ENCODE peak calls at places on chromosome 6, in nine cellular contexts. Q is AG10803, H is anterior cingulate cortex, G is foreskin keratinocyte, W is NCI-H1694, Z is HEK293T, C is T-helper 2 cell, B is HT-29, E is substantia nigra. X is an unnamed sample.

GRCh38 chr6:157648561-157648960 is 174.5 kb upstream of the SNX9 start:
- DNase-seq in Q (no peak), H (no peak), G (peak), W (no peak), Z (no peak), C (no peak), B (no peak), E (no peak), X (no peak)

GRCh38 chr6:66771626-66772025 is 1064.6 kb upstream of the EYS start:
- DNase-seq in Q (no peak), H (no peak), G (peak), W (no peak), Z (no peak), C (no peak), B (no peak), E (no peak), X (no peak)

GRCh38 chr6:87115402-87116135 is 20.7 kb upstream of the CGA start:
- DNase-seq in Q (no peak), H (no peak), G (no peak), W (no peak), Z (no peak), C (no peak), B (no peak), E (no peak), X (no peak)

GRCh38 chr6:116631379-116631990 is 15.2 kb downstream of the RSPH4A start:
- DNase-seq in Q (no peak), H (no peak), G (no peak), W (no peak), Z (no peak), C (no peak), B (no peak), E (no peak), X (no peak)

GRCh38 chr6:37004044-37004984 is 1.1 kb upstream of the FGD2 start:
- DNase-seq in Q (no peak), H (no peak), G (no peak), W (no peak), Z (no peak), C (no peak), B (no peak), E (no peak), X (no peak)

GRCh38 chr6:121849477-121849876 is 414.0 kb downstream of the GJA1 start:
- DNase-seq in Q (peak), H (no peak), G (peak), W (peak), Z (peak), C (no peak), B (peak), E (no peak), X (peak)

GRCh38 chr6:31588871-31589650 is 3.0 kb downstream of the LST1 start:
- DNase-seq in Q (peak), H (no peak), G (no peak), W (no peak), Z (no peak), C (no peak), B (no peak), E (no peak), X (peak)

GRCh38 chr6:32154514-32155161 is 697 bp downstream of the PPT2 start:
- DNase-seq in Q (peak), H (peak), G (peak), W (peak), Z (peak), C (peak), B (peak), E (peak), X (peak)

GRCh38 chr6:96948631-96949030 is 24.1 kb downstream of the KLHL32 start:
- DNase-seq in Q (no peak), H (no peak), G (no peak), W (no peak), Z (no peak), C (no peak), B (no peak), E (no peak), X (no peak)

GRCh38 chr6:118735320-118735719 is 83.9 kb upstream of the CEP85L start:
- DNase-seq in Q (no peak), H (no peak), G (no peak), W (no peak), Z (peak), C (no peak), B (no peak), E (no peak), X (peak)

GRCh38 chr6:21595951-21596378 is 2.4 kb downstream of the SOX4 start:
- DNase-seq in Q (no peak), H (no peak), G (no peak), W (no peak), Z (no peak), C (no peak), B (peak), E (peak), X (peak)

GRCh38 chr6:25022140-25022553 is 86.4 kb upstream of the RIPOR2 start:
- DNase-seq in Q (peak), H (no peak), G (peak), W (no peak), Z (no peak), C (no peak), B (no peak), E (no peak), X (peak)

GRCh38 chr6:152605342-152605741 is 31.8 kb downstream of the SYNE1 start:
- DNase-seq in Q (peak), H (no peak), G (no peak), W (no peak), Z (no peak), C (no peak), B (no peak), E (no peak), X (no peak)

GRCh38 chr6:44645276-44645675 is 257.8 kb downstream of the CDC5L start:
- DNase-seq in Q (no peak), H (no peak), G (no peak), W (no peak), Z (peak), C (no peak), B (peak), E (no peak), X (peak)

GRCh38 chr6:126773122-126773805 is 345.2 kb upstream of the RSPO3 start:
- DNase-seq in Q (peak), H (no peak), G (no peak), W (no peak), Z (no peak), C (no peak), B (no peak), E (no peak), X (no peak)

GRCh38 chr6:111482236-111482958 is 621 bp downstream of the REV3L start:
- DNase-seq in Q (peak), H (peak), G (peak), W (no peak), Z (no peak), C (peak), B (peak), E (peak), X (no peak)

GRCh38 chr6:156747715-156748114 is 29.5 kb upstream of the ARID1B start:
- DNase-seq in Q (no peak), H (no peak), G (no peak), W (no peak), Z (no peak), C (no peak), B (no peak), E (no peak), X (no peak)

GRCh38 chr6:85285146-85285545 is 164.7 kb upstream of the NT5E start:
- DNase-seq in Q (no peak), H (no peak), G (no peak), W (no peak), Z (no peak), C (no peak), B (no peak), E (no peak), X (no peak)

GRCh38 chr6:26312501-26313390 is 52.3 kb upstream of the BTN3A2 start:
- DNase-seq in Q (peak), H (peak), G (peak), W (peak), Z (no peak), C (peak), B (peak), E (peak), X (peak)

GRCh38 chr6:53398541-53399344 is 50.0 kb upstream of the ELOVL5 start:
- DNase-seq in Q (no peak), H (no peak), G (peak), W (no peak), Z (no peak), C (no peak), B (no peak), E (no peak), X (no peak)

GRCh38 chr6:36334832-36335459 is 1.7 kb downstream of the BNIP5 start:
- DNase-seq in Q (no peak), H (no peak), G (no peak), W (no peak), Z (no peak), C (no peak), B (peak), E (no peak), X (no peak)

GRCh38 chr6:12890171-12890790 is 173.7 kb downstream of the PHACTR1 start:
- DNase-seq in Q (no peak), H (no peak), G (no peak), W (no peak), Z (no peak), C (no peak), B (peak), E (no peak), X (peak)

GRCh38 chr6:75450903-75451302 is 42.7 kb downstream of the FILIP1 start:
- DNase-seq in Q (no peak), H (no peak), G (no peak), W (no peak), Z (no peak), C (no peak), B (no peak), E (no peak), X (no peak)

GRCh38 chr6:148885154-148885870 is 138.5 kb downstream of the UST start:
- DNase-seq in Q (peak), H (no peak), G (peak), W (no peak), Z (no peak), C (no peak), B (no peak), E (no peak), X (no peak)

GRCh38 chr6:51868591-51869355 is 218.6 kb downstream of the PKHD1 start:
- DNase-seq in Q (no peak), H (no peak), G (peak), W (no peak), Z (no peak), C (no peak), B (no peak), E (no peak), X (no peak)

GRCh38 chr6:159973951-159974350 is 5.1 kb downstream of the IGF2R start:
- DNase-seq in Q (peak), H (no peak), G (peak), W (no peak), Z (no peak), C (no peak), B (no peak), E (no peak), X (no peak)

GRCh38 chr6:28393912-28394662 is 5.5 kb downstream of the ZSCAN12 start:
- DNase-seq in Q (peak), H (no peak), G (no peak), W (no peak), Z (no peak), C (no peak), B (peak), E (no peak), X (peak)

GRCh38 chr6:26389349-26389799 is 6.5 kb downstream of the BTN2A2 start:
- DNase-seq in Q (no peak), H (no peak), G (no peak), W (no peak), Z (no peak), C (no peak), B (no peak), E (no peak), X (no peak)

GRCh38 chr6:159806021-159806458 is 6.0 kb downstream of the PNLDC1 start:
- DNase-seq in Q (peak), H (no peak), G (no peak), W (no peak), Z (no peak), C (no peak), B (no peak), E (no peak), X (no peak)

GRCh38 chr6:352474-352873 is 39.1 kb upstream of the IRF4 start:
- DNase-seq in Q (no peak), H (no peak), G (no peak), W (no peak), Z (no peak), C (no peak), B (no peak), E (no peak), X (no peak)

GRCh38 chr6:117505337-117505736 is 22.9 kb downstream of the DCBLD1 start:
- DNase-seq in Q (peak), H (no peak), G (no peak), W (no peak), Z (no peak), C (no peak), B (no peak), E (no peak), X (no peak)

X was measured in SK-MEL-5.